ENCODE peak calls at places on chromosomes 4 and X, in ten cellular contexts. V, Y, L, S, N, I, U, Q, A and F are unnamed samples.
A peak's percentile ranks its signal among the peaks of the same experiment; 100 is the strongest.

GRCh38 chr4:130028552-130028951 is 932.6 kb downstream of the C4orf33 start:
- DNase-seq in Q (peak; percentile 33), L (peak; percentile 18), N (no peak), S (no peak), A (no peak), V (no peak), I (no peak), U (no peak), Y (no peak), F (no peak)

GRCh38 chr4:34422472-34422871 is 1821.8 kb downstream of the ARAP2 start:
- DNase-seq in A (no peak), L (peak; percentile 4), V (no peak), N (no peak), Y (no peak), Q (no peak), U (no peak), I (no peak), S (no peak), F (no peak)

GRCh38 chr4:58191086-58191485 is 1080.9 kb upstream of the IGFBP7 start:
- DNase-seq in L (no peak), N (no peak), A (no peak), S (no peak), U (no peak), Q (no peak), V (no peak), Y (no peak), I (no peak), F (no peak)

GRCh38 chr4:154928640-154929257 is 147.7 kb downstream of the RBM46 start:
- DNase-seq in S (peak; percentile 43), Q (no peak), A (peak; percentile 32), I (peak; percentile 31), V (no peak), U (no peak), L (peak; percentile 65), Y (no peak), N (no peak), F (no peak)

GRCh38 chrX:125203379-125203736 is 116.3 kb upstream of the TEX13C start:
- DNase-seq in I (peak; percentile 14), A (no peak), V (no peak), Q (no peak), Y (no peak), S (no peak), L (peak; percentile 23), U (no peak), N (no peak), F (no peak)

GRCh38 chrX:94288325-94288724 is 614.3 kb downstream of the FAM133A start:
- DNase-seq in N (no peak), A (no peak), L (peak; percentile 17), V (no peak), Y (no peak), Q (no peak), S (no peak), U (no peak), I (no peak), F (no peak)

GRCh38 chr4:113404846-113405245 is 355.4 kb downstream of the ANK2 start:
- DNase-seq in V (no peak), N (no peak), L (no peak), S (no peak), U (no peak), Q (no peak), A (no peak), I (no peak), Y (no peak), F (no peak)

GRCh38 chr4:155405059-155405458 is 28.3 kb upstream of the MAP9 start:
- DNase-seq in Y (no peak), U (no peak), L (no peak), A (no peak), S (no peak), V (no peak), I (no peak), N (peak; percentile 22), Q (no peak), F (no peak)

GRCh38 chrX:2427147-2427546 is 73.6 kb downstream of the DHRSX start:
- DNase-seq in U (no peak), I (no peak), L (no peak), V (no peak), N (no peak), Y (no peak), S (no peak), Q (no peak), A (no peak), F (no peak)

GRCh38 chr4:124868495-124868894 is 156.0 kb upstream of the ANKRD50 start:
- DNase-seq in Q (no peak), Y (no peak), S (no peak), V (no peak), A (no peak), N (peak; percentile 24), I (no peak), U (no peak), L (no peak), F (no peak)

GRCh38 chr4:138671106-138671505 is 344.5 kb upstream of the NOCT start:
- DNase-seq in L (no peak), A (no peak), Q (no peak), I (no peak), Y (no peak), N (no peak), U (no peak), V (no peak), S (no peak), F (no peak)

GRCh38 chr4:957231-957580 is 16.2 kb downstream of the DGKQ start:
- DNase-seq in L (no peak), S (no peak), Q (no peak), U (no peak), N (no peak), A (no peak), Y (no peak), V (no peak), I (peak; percentile 19), F (no peak)

GRCh38 chr4:7590205-7590604 is 155.5 kb upstream of the PSAPL1 start:
- DNase-seq in U (no peak), Q (no peak), L (no peak), V (no peak), A (no peak), I (no peak), Y (no peak), N (no peak), S (no peak), F (no peak)

GRCh38 chr4:89193828-89194227 is 82.5 kb downstream of the TIGD2 start:
- DNase-seq in A (no peak), U (no peak), V (no peak), L (no peak), Y (no peak), N (no peak), S (no peak), I (no peak), Q (no peak), F (no peak)

GRCh38 chrX:153644356-153645125 is 2.5 kb upstream of the DUSP9 start:
- DNase-seq in N (no peak), U (no peak), Y (no peak), I (peak; percentile 69), V (no peak), S (no peak), Q (no peak), A (no peak), L (peak; percentile 41), F (no peak)

DNA sequence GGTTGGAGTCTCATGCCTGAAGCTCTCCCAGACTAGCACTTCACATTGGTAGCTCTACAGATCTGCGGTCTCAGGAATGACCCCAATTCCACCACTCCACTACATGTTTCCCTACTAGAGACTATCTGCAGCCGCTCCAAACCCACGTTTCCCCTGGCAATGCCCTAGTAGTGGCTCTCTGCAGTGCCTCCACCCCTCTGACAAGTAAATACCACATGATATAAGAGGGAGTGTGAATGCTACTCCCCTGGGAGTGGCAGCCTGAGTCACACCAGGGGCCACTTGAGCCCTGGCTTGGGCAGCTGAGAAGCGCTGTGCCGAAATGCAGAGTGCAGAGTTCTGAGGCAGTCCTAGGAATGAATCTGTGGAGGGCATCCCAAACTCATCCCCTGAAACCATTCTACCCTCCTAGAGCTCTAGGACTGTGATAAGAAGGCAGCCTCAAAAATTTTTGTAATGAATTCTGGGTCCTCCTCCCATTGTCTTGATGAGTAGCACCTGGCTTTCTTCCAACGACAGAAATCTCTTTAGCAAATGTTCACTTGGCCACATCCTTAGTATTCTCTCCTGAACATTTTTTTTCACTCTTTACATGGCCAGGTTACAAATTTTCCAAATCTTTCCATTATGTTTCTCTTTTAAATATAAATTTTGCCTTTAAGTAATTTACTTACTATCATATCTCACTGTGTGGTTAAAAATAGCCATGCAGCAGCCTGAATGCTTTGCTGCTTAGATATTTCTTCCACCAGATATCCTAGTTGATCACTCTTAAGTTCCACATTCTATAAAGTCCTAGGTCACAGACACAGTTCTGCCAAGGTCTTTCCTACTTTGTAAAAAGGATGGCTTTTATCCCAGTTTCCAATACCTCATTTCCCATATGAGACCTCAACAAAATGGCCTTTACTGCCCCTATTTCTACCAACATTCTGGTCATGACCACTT is 160.2 kb upstream of the CPEB2 start:
- DNase-seq in Y (no peak), U (peak; percentile 61), I (no peak), N (no peak), V (no peak), L (no peak), S (no peak), Q (no peak), A (no peak), F (no peak)
- TF ChIP-seq POLR2AphosphoS5 in Y (no peak), U (peak; percentile 76), I (no peak), N (no peak), V (no peak), L (no peak), S (no peak), Q (no peak), A (no peak), F (no peak)

GRCh38 chr4:184345573-184345922 is 127.9 kb upstream of the ENPP6 start:
- DNase-seq in S (no peak), U (no peak), I (no peak), V (no peak), N (no peak), L (no peak), Y (no peak), A (no peak), Q (no peak), F (no peak)
- TF ChIP-seq POLR2AphosphoS5 in S (no peak), U (no peak), I (no peak), V (no peak), N (no peak), L (no peak), Y (no peak), A (no peak), Q (no peak), F (no peak)

DNA sequence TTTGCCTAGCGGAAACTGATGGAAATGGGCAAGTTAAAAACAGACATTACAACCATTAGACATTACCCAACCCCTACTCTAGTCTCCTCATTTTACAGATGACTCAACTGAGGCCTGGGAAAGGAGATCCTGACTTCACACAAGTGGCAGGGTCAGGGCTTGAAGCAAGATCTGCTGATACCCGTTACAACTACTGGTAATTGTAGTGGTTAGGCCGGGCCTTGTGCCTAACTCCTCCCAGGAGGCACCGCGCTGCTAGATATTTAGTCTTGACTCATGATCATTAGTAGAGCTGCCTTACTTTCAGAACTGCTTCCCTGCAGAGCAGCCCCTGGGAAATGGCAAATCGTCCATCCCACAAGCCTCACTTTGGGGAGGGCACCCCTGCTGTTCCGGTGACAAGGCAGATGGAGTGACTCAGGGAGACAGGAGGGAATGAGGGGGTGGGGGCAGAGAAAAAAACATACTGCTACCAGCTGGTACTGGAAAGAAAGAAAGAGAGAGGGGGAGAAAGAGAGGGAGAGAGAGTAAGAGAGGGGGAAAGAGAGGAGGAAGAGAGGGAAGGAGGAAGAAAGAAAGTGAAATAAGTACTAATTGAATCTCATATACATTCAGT is 12.2 kb downstream of the ARHGEF6 start:
- DNase-seq in N (no peak), A (no peak), U (no peak), I (peak; percentile 20), L (no peak), V (peak; percentile 54), S (peak; percentile 57), Q (no peak), Y (no peak), F (no peak)
- TF ChIP-seq POLR2AphosphoS5 in N (no peak), A (no peak), U (peak; percentile 27), I (peak; percentile 40), L (no peak), V (no peak), S (peak; percentile 39), Q (no peak), Y (no peak), F (no peak)

GRCh38 chr4:52661966-52662705 is 3.0 kb upstream of the USP46 start:
- DNase-seq in I (no peak), Y (no peak), Q (no peak), V (no peak), S (no peak), N (no peak), L (no peak), A (no peak), U (no peak), F (no peak)
- TF ChIP-seq POLR2AphosphoS5 in I (no peak), Y (no peak), Q (no peak), V (no peak), S (no peak), N (no peak), L (no peak), A (no peak), U (no peak), F (no peak)